ENCODE peak calls at places on chromosome 9, in five cellular contexts. U, C, I, X and L are unnamed samples.
A peak's percentile ranks its signal among the peaks of the same experiment; 100 is the strongest.

GRCh38 chr9:100285601-100286000 is 67.1 kb downstream of the TEX10 start:
- DNase-seq in U (no peak), C (no peak), I (no peak), X (no peak), L (no peak)

GRCh38 chr9:27482709-27483108 is 41.4 kb upstream of the IFNK start:
- DNase-seq in U (no peak), C (no peak), I (no peak), X (no peak), L (no peak)

GRCh38 chr9:111356567-111357244 is 26.7 kb upstream of the OR2K2 start:
- DNase-seq in U (peak; percentile 89), C (peak; percentile 18), I (no peak), X (no peak), L (no peak)

GRCh38 chr9:29319727-29320513 is 1746.6 kb upstream of the C9orf72 start:
- DNase-seq in U (no peak), C (no peak), I (no peak), X (no peak), L (no peak)

GRCh38 chr9:93088656-93089015 is 7.4 kb upstream of the CARD19 start:
- DNase-seq in U (no peak), C (no peak), I (no peak), X (no peak), L (no peak)

GRCh38 chr9:126704157-126704941 is 90.6 kb downstream of the LMX1B start:
- DNase-seq in U (peak; percentile 76), C (peak; percentile 96), I (no peak), X (no peak), L (no peak)

GRCh38 chr9:136627703-136628102 is 35.0 kb upstream of the EGFL7 start:
- DNase-seq in U (no peak), C (no peak), I (no peak), X (no peak), L (no peak)

GRCh38 chr9:86868611-86869010 is 78.7 kb downstream of the GAS1 start:
- DNase-seq in U (no peak), C (no peak), I (no peak), X (no peak), L (no peak)

GRCh38 chr9:92964981-92965758 is 17.8 kb downstream of the FGD3 start:
- DNase-seq in U (no peak), C (peak; percentile 9), I (no peak), X (no peak), L (no peak)

GRCh38 chr9:88534456-88535225 is at the start of gene NXNL2:
- DNase-seq in U (peak; percentile 91), C (no peak), I (no peak), X (no peak), L (no peak)

GRCh38 chr9:126462617-126463016 is 136.0 kb downstream of the MVB12B start:
- DNase-seq in U (no peak), C (no peak), I (no peak), X (no peak), L (no peak)

GRCh38 chr9:124006448-124007156 is 5.0 kb upstream of the LHX2 start:
- DNase-seq in U (no peak), C (peak; percentile 33), I (no peak), X (no peak), L (no peak)

GRCh38 chr9:115213777-115214428 is 95.9 kb upstream of the TNC start:
- DNase-seq in U (peak; percentile 96), C (no peak), I (peak; percentile 23), X (no peak), L (peak; percentile 50)

GRCh38 chr9:128556915-128557634 is 4.7 kb downstream of the SPTAN1 start:
- DNase-seq in U (no peak), C (no peak), I (no peak), X (no peak), L (no peak)

GRCh38 chr9:77926314-77926959 is 105.2 kb downstream of the GNAQ start:
- DNase-seq in U (peak; percentile 85), C (no peak), I (no peak), X (no peak), L (no peak)

GRCh38 chr9:132800038-132800648 is 77.9 kb downstream of the AK8 start:
- DNase-seq in U (peak; percentile 57), C (peak; percentile 45), I (peak; percentile 83), X (peak; percentile 50), L (peak; percentile 76)

GRCh38 chr9:136059851-136060670 is 35.0 kb downstream of the NACC2 start:
- DNase-seq in U (peak; percentile 68), C (no peak), I (no peak), X (no peak), L (no peak)

GRCh38 chr9:110744753-110745522 is 76.3 kb downstream of the MUSK start:
- DNase-seq in U (peak; percentile 99), C (peak; percentile 9), I (no peak), X (no peak), L (no peak)

GRCh38 chr9:6686396-6686795 is 40.9 kb upstream of the GLDC start:
- DNase-seq in U (peak; percentile 55), C (peak; percentile 38), I (no peak), X (no peak), L (no peak)

GRCh38 chr9:98933185-98933584 is 10.5 kb upstream of the COL15A1 start:
- DNase-seq in U (no peak), C (no peak), I (no peak), X (no peak), L (no peak)

GRCh38 chr9:124894741-124895170 is 32.8 kb downstream of the ARPC5L start:
- DNase-seq in U (peak; percentile 65), C (peak; percentile 70), I (no peak), X (peak; percentile 21), L (no peak)

GRCh38 chr9:93052791-93053540 is 5.5 kb upstream of the SUSD3 start:
- DNase-seq in U (no peak), C (no peak), I (no peak), X (no peak), L (no peak)

GRCh38 chr9:127305450-127306226 is 41.1 kb downstream of the GARNL3 start:
- DNase-seq in U (no peak), C (no peak), I (no peak), X (no peak), L (no peak)

GRCh38 chr9:136081113-136081825 is 13.8 kb downstream of the NACC2 start:
- DNase-seq in U (no peak), C (no peak), I (no peak), X (no peak), L (peak; percentile 9)

GRCh38 chr9:69104830-69105527 is 69.1 kb upstream of the TJP2 start:
- DNase-seq in U (no peak), C (no peak), I (peak; percentile 84), X (no peak), L (peak; percentile 95)

GRCh38 chr9:125495137-125496119 is 211.6 kb downstream of the MAPKAP1 start:
- DNase-seq in U (no peak), C (no peak), I (no peak), X (no peak), L (no peak)

GRCh38 chr9:127539982-127540663 is 72.0 kb upstream of the STXBP1 start:
- DNase-seq in U (no peak), C (no peak), I (no peak), X (no peak), L (no peak)

GRCh38 chr9:121599186-121599871 is 52.1 kb upstream of the DAB2IP start:
- DNase-seq in U (peak; percentile 23), C (no peak), I (no peak), X (no peak), L (no peak)

GRCh38 chr9:36161187-36161586 is 8.0 kb upstream of the CCIN start:
- DNase-seq in U (no peak), C (no peak), I (no peak), X (no peak), L (no peak)

GRCh38 chr9:16675131-16675530 is 195.3 kb downstream of the BNC2 start:
- DNase-seq in U (peak; percentile 60), C (no peak), I (no peak), X (no peak), L (no peak)

GRCh38 chr9:130480673-130481072 is 35.9 kb downstream of the ASS1 start:
- DNase-seq in U (no peak), C (no peak), I (no peak), X (no peak), L (no peak)

GRCh38 chr9:84207443-84208032 is 133.0 kb downstream of the SLC28A3 start:
- DNase-seq in U (no peak), C (no peak), I (no peak), X (no peak), L (no peak)

GRCh38 chr9:91151741-91152095 is 210.0 kb downstream of the AUH start:
- DNase-seq in U (no peak), C (no peak), I (no peak), X (no peak), L (no peak)

GRCh38 chr9:134677743-134678142 is 36.1 kb downstream of the COL5A1 start:
- DNase-seq in U (no peak), C (no peak), I (no peak), X (no peak), L (no peak)

GRCh38 chr9:77420641-77421040 is 227.5 kb downstream of the GNA14 start:
- DNase-seq in U (no peak), C (no peak), I (no peak), X (no peak), L (no peak)